ENCODE peak calls at places on chromosomes 1 and 21, in six cellular contexts. One of them, this sample, is unnamed.

GRCh38 chr1:157691285-157691920 is 9.2 kb downstream of the FCRL3 start:
- DNase-seq in activated CD4-positive, alpha-beta T cell treated with anti-CD3 and anti-CD28 coated beads, Interleukin-2, amount 50 U/mL, for 24 hours: no peak
- DNase-seq in A172: peak; percentile 40
- DNase-seq in GM23338: peak; percentile 77
- DNase-seq in RWPE1: peak; percentile 46
- DNase-seq in LNCaP clone FGC: peak; percentile 33
- DNase-seq in this sample: no peak

GRCh38 chr1:165895451-165895871 is 68.0 kb downstream of the UCK2 start:
- DNase-seq in activated CD4-positive, alpha-beta T cell treated with anti-CD3 and anti-CD28 coated beads, Interleukin-2, amount 50 U/mL, for 24 hours: no peak
- DNase-seq in A172: peak; percentile 32
- DNase-seq in GM23338: no peak
- DNase-seq in RWPE1: no peak
- DNase-seq in LNCaP clone FGC: no peak
- DNase-seq in this sample: no peak

GRCh38 chr1:189708674-189709073 is 769.0 kb downstream of the BRINP3 start:
- DNase-seq in activated CD4-positive, alpha-beta T cell treated with anti-CD3 and anti-CD28 coated beads, Interleukin-2, amount 50 U/mL, for 24 hours: no peak
- DNase-seq in A172: no peak
- DNase-seq in GM23338: peak; percentile 50
- DNase-seq in RWPE1: no peak
- DNase-seq in LNCaP clone FGC: no peak
- DNase-seq in this sample: no peak

GRCh38 chr1:199422206-199422605 is 605.3 kb upstream of the NR5A2 start:
- DNase-seq in activated CD4-positive, alpha-beta T cell treated with anti-CD3 and anti-CD28 coated beads, Interleukin-2, amount 50 U/mL, for 24 hours: no peak
- DNase-seq in A172: peak; percentile 42
- DNase-seq in GM23338: peak; percentile 71
- DNase-seq in RWPE1: peak; percentile 34
- DNase-seq in LNCaP clone FGC: no peak
- DNase-seq in this sample: no peak

GRCh38 chr1:228336308-228337030 is 70.2 kb downstream of the TRIM11 start:
- DNase-seq in activated CD4-positive, alpha-beta T cell treated with anti-CD3 and anti-CD28 coated beads, Interleukin-2, amount 50 U/mL, for 24 hours: no peak
- DNase-seq in A172: peak; percentile 63
- DNase-seq in GM23338: no peak
- DNase-seq in RWPE1: no peak
- DNase-seq in LNCaP clone FGC: no peak
- DNase-seq in this sample: peak; percentile 7

GRCh38 chr1:236143104-236143948 is 987 bp downstream of the GPR137B start:
- DNase-seq in activated CD4-positive, alpha-beta T cell treated with anti-CD3 and anti-CD28 coated beads, Interleukin-2, amount 50 U/mL, for 24 hours: no peak
- DNase-seq in A172: no peak
- DNase-seq in GM23338: peak; percentile 45
- DNase-seq in RWPE1: peak; percentile 46
- DNase-seq in LNCaP clone FGC: no peak
- DNase-seq in this sample: no peak

GRCh38 chr1:15610167-15610566 is 7.1 kb upstream of the DDI2 start:
- DNase-seq in activated CD4-positive, alpha-beta T cell treated with anti-CD3 and anti-CD28 coated beads, Interleukin-2, amount 50 U/mL, for 24 hours: no peak
- DNase-seq in A172: no peak
- DNase-seq in GM23338: no peak
- DNase-seq in RWPE1: no peak
- DNase-seq in LNCaP clone FGC: no peak
- DNase-seq in this sample: no peak

GRCh38 chr1:239361403-239361802 is 25.0 kb upstream of the CHRM3 start:
- DNase-seq in activated CD4-positive, alpha-beta T cell treated with anti-CD3 and anti-CD28 coated beads, Interleukin-2, amount 50 U/mL, for 24 hours: no peak
- DNase-seq in A172: peak; percentile 99
- DNase-seq in GM23338: no peak
- DNase-seq in RWPE1: peak; percentile 59
- DNase-seq in LNCaP clone FGC: no peak
- DNase-seq in this sample: no peak

GRCh38 chr1:226736001-226736907 is 2.8 kb downstream of the ITPKB start:
- DNase-seq in activated CD4-positive, alpha-beta T cell treated with anti-CD3 and anti-CD28 coated beads, Interleukin-2, amount 50 U/mL, for 24 hours: no peak
- DNase-seq in A172: no peak
- DNase-seq in GM23338: peak; percentile 60
- DNase-seq in RWPE1: no peak
- DNase-seq in LNCaP clone FGC: no peak
- DNase-seq in this sample: no peak

GRCh38 chr1:193421487-193421886 is 235.1 kb upstream of the B3GALT2 start:
- DNase-seq in activated CD4-positive, alpha-beta T cell treated with anti-CD3 and anti-CD28 coated beads, Interleukin-2, amount 50 U/mL, for 24 hours: no peak
- DNase-seq in A172: no peak
- DNase-seq in GM23338: no peak
- DNase-seq in RWPE1: no peak
- DNase-seq in LNCaP clone FGC: no peak
- DNase-seq in this sample: no peak

GRCh38 chr1:184866991-184867788 is 107.1 kb downstream of the NIBAN1 start:
- DNase-seq in activated CD4-positive, alpha-beta T cell treated with anti-CD3 and anti-CD28 coated beads, Interleukin-2, amount 50 U/mL, for 24 hours: peak; percentile 38
- DNase-seq in A172: peak; percentile 92
- DNase-seq in GM23338: no peak
- DNase-seq in RWPE1: peak; percentile 64
- DNase-seq in LNCaP clone FGC: no peak
- DNase-seq in this sample: no peak

GRCh38 chr1:204145033-204145504 is 6.8 kb downstream of the ETNK2 start:
- DNase-seq in activated CD4-positive, alpha-beta T cell treated with anti-CD3 and anti-CD28 coated beads, Interleukin-2, amount 50 U/mL, for 24 hours: no peak
- DNase-seq in A172: no peak
- DNase-seq in GM23338: no peak
- DNase-seq in RWPE1: peak; percentile 58
- DNase-seq in LNCaP clone FGC: no peak
- DNase-seq in this sample: peak; percentile 90

GRCh38 chr1:88169144-88169543 is 514.9 kb upstream of the PKN2 start:
- DNase-seq in activated CD4-positive, alpha-beta T cell treated with anti-CD3 and anti-CD28 coated beads, Interleukin-2, amount 50 U/mL, for 24 hours: no peak
- DNase-seq in A172: no peak
- DNase-seq in GM23338: no peak
- DNase-seq in RWPE1: no peak
- DNase-seq in LNCaP clone FGC: no peak
- DNase-seq in this sample: no peak

GRCh38 chr1:16235347-16235746 is 1.6 kb downstream of the CPLANE2 start:
- DNase-seq in activated CD4-positive, alpha-beta T cell treated with anti-CD3 and anti-CD28 coated beads, Interleukin-2, amount 50 U/mL, for 24 hours: no peak
- DNase-seq in A172: no peak
- DNase-seq in GM23338: no peak
- DNase-seq in RWPE1: no peak
- DNase-seq in LNCaP clone FGC: no peak
- DNase-seq in this sample: no peak

GRCh38 chr1:24323281-24323680 is 4.1 kb downstream of the GRHL3 start:
- DNase-seq in activated CD4-positive, alpha-beta T cell treated with anti-CD3 and anti-CD28 coated beads, Interleukin-2, amount 50 U/mL, for 24 hours: no peak
- DNase-seq in A172: no peak
- DNase-seq in GM23338: no peak
- DNase-seq in RWPE1: peak; percentile 46
- DNase-seq in LNCaP clone FGC: no peak
- DNase-seq in this sample: no peak

GRCh38 chr1:44926311-44926781 is 60.0 kb downstream of the EIF2B3 start:
- DNase-seq in activated CD4-positive, alpha-beta T cell treated with anti-CD3 and anti-CD28 coated beads, Interleukin-2, amount 50 U/mL, for 24 hours: no peak
- DNase-seq in A172: no peak
- DNase-seq in GM23338: no peak
- DNase-seq in RWPE1: no peak
- DNase-seq in LNCaP clone FGC: no peak
- DNase-seq in this sample: no peak

GRCh38 chr21:45537111-45537745 is 5.0 kb downstream of the SLC19A1 start:
- DNase-seq in activated CD4-positive, alpha-beta T cell treated with anti-CD3 and anti-CD28 coated beads, Interleukin-2, amount 50 U/mL, for 24 hours: no peak
- DNase-seq in A172: no peak
- DNase-seq in GM23338: no peak
- DNase-seq in RWPE1: no peak
- DNase-seq in LNCaP clone FGC: no peak
- DNase-seq in this sample: no peak

GRCh38 chr1:111213412-111213811 is 13.0 kb upstream of the DENND2D start:
- DNase-seq in activated CD4-positive, alpha-beta T cell treated with anti-CD3 and anti-CD28 coated beads, Interleukin-2, amount 50 U/mL, for 24 hours: no peak
- DNase-seq in A172: no peak
- DNase-seq in GM23338: no peak
- DNase-seq in RWPE1: no peak
- DNase-seq in LNCaP clone FGC: no peak
- DNase-seq in this sample: no peak